ENCODE peak calls at places on chromosomes 13 and 19, in eight cellular contexts. M is stimulated activated CD8-positive, alpha-beta memory T cell treated with anti-CD3 and anti-CD28 coated beads, Interleukin-7, amount 100 ng/mL, for 1 hour; O is HuH-7; U is HTR-8/SVneo; E is mesothelial cell of epicardium; W is NCI-H1694; Z is prostate gland; X is H9. T is an unnamed sample.

GRCh38 chr13:97116754-97117153 is 105.4 kb upstream of the MBNL2 start:
- DNase-seq in M (no peak), O (no peak), U (no peak), E (no peak), W (no peak), Z (no peak), X (no peak), T (peak; percentile 52)

GRCh38 chr13:83831796-83832195 is 50.5 kb downstream of the SLITRK1 start:
- DNase-seq in M (no peak), O (no peak), U (no peak), E (no peak), W (no peak), Z (no peak), X (no peak), T (no peak)

GRCh38 chr19:38842439-38843174 is 7.2 kb downstream of the HNRNPL start:
- DNase-seq in M (peak; percentile 32), O (no peak), U (no peak), E (no peak), W (no peak), Z (no peak), X (no peak), T (no peak)

GRCh38 chr13:31052478-31052877 is 109.2 kb downstream of the HSPH1 start:
- DNase-seq in M (no peak), O (no peak), U (no peak), E (no peak), W (no peak), Z (no peak), X (no peak), T (no peak)

GRCh38 chr19:39430675-39431593 is 4.8 kb downstream of the RPS16 start:
- DNase-seq in M (no peak), O (no peak), U (peak; percentile 78), E (no peak), W (no peak), Z (no peak), X (peak; percentile 84), T (peak; percentile 96)

GRCh38 chr19:10292206-10292788 is 2.5 kb downstream of the ICAM5 start:
- DNase-seq in M (peak; percentile 59), O (peak; percentile 91), U (peak; percentile 70), E (peak; percentile 86), W (peak; percentile 65), Z (peak; percentile 58), X (peak; percentile 96), T (peak; percentile 84)

GRCh38 chr19:39086401-39086800 is 2.2 kb downstream of the ACP7 start:
- DNase-seq in M (no peak), O (no peak), U (no peak), E (no peak), W (no peak), Z (no peak), X (no peak), T (no peak)

GRCh38 chr13:113997845-113998751 is 24.2 kb upstream of the C13orf46 start:
- DNase-seq in M (no peak), O (no peak), U (no peak), E (no peak), W (peak; percentile 72), Z (no peak), X (no peak), T (no peak)

GRCh38 chr13:108777421-108778420 is 148.3 kb downstream of the MYO16 start:
- DNase-seq in M (no peak), O (no peak), U (peak; percentile 22), E (no peak), W (no peak), Z (no peak), X (peak; percentile 51), T (no peak)